ENCODE peak calls at places on chromosome 1, in nine cellular contexts. B is stimulated activated naive CD8-positive, alpha-beta T cell treated with anti-CD3 and anti-CD28 coated beads, Interleukin-15, amount 100 ng/mL, for 72 hours; D is NCI-H446; Z is left lobe of liver; N is islet precursor cell; J is RPMI8226; T is head of caudate nucleus; G is HFF-Myc; F is activated naive CD4-positive, alpha-beta T cell treated with anti-CD3 and anti-CD28 coated beads, Interleukin-2, amount 50 U/mL, for 72 hours. P is an unnamed sample.

GRCh38 chr1:164660415-164661174 is 101.6 kb downstream of the PBX1 start:
- DNase-seq in B (peak), D (no peak), Z (no peak), N (peak), J (peak), T (no peak), G (no peak), F (no peak), P (peak)

GRCh38 chr1:8031176-8031785 is 5.2 kb upstream of the ERRFI1 start:
- DNase-seq in B (no peak), D (no peak), Z (no peak), N (no peak), J (peak), T (no peak), G (no peak), F (no peak), P (peak)

GRCh38 chr1:178232949-178233348 is 139.0 kb downstream of the RASAL2 start:
- DNase-seq in B (no peak), D (no peak), Z (no peak), N (no peak), J (no peak), T (no peak), G (peak), F (no peak), P (no peak)

GRCh38 chr1:162627662-162628296 is 4.5 kb upstream of the DDR2 start:
- DNase-seq in B (no peak), D (peak), Z (no peak), N (no peak), J (peak), T (no peak), G (no peak), F (no peak), P (no peak)

GRCh38 chr1:231091853-231092301 is 51.8 kb upstream of the FAM89A start:
- DNase-seq in B (peak), D (peak), Z (no peak), N (peak), J (peak), T (no peak), G (peak), F (no peak), P (no peak)

GRCh38 chr1:173255214-173255813 is 48.2 kb upstream of the TNFSF4 start:
- DNase-seq in B (no peak), D (peak), Z (no peak), N (no peak), J (peak), T (peak), G (peak), F (no peak), P (peak)

GRCh38 chr1:223486366-223486765 is 93.2 kb downstream of the CCDC185 start:
- DNase-seq in B (no peak), D (no peak), Z (no peak), N (no peak), J (no peak), T (no peak), G (no peak), F (no peak), P (no peak)

GRCh38 chr1:101174722-101175121 is 62.1 kb upstream of the S1PR1 start:
- DNase-seq in B (no peak), D (no peak), Z (no peak), N (peak), J (no peak), T (no peak), G (no peak), F (no peak), P (peak)

GRCh38 chr1:174242856-174243255 is 83.5 kb downstream of the RABGAP1L start:
- DNase-seq in B (no peak), D (no peak), Z (no peak), N (no peak), J (no peak), T (no peak), G (no peak), F (no peak), P (no peak)

GRCh38 chr1:72371259-72372035 is 89.1 kb upstream of the NEGR1 start:
- DNase-seq in B (no peak), D (no peak), Z (no peak), N (peak), J (no peak), T (no peak), G (no peak), F (no peak), P (no peak)

GRCh38 chr1:6258675-6259074 is 2.2 kb downstream of the GPR153 start:
- DNase-seq in B (no peak), D (no peak), Z (no peak), N (no peak), J (peak), T (no peak), G (no peak), F (no peak), P (no peak)

GRCh38 chr1:118842462-118843201 is 145.5 kb downstream of the TBX15 start:
- DNase-seq in B (no peak), D (no peak), Z (no peak), N (no peak), J (no peak), T (no peak), G (no peak), F (no peak), P (no peak)